ENCODE peak calls at places on chromosomes 13 and 19, in five cellular contexts. T is tibial artery; G is CD8-positive, alpha-beta memory T cell; F is A549; W is right lobe of liver. V is an unnamed sample.
A peak's percentile ranks its signal among the peaks of the same experiment; 100 is the strongest.

GRCh38 chr19:52660981-52661380 is 22.8 kb upstream of the ZNF83 start:
- DNase-seq in T (no peak), G (no peak), F (no peak), W (no peak), V (no peak)

GRCh38 chr19:12126707-12127106 is 13.4 kb downstream of the ZNF20 start:
- DNase-seq in T (no peak), G (no peak), F (no peak), W (no peak), V (peak; percentile 33)

GRCh38 chr13:98447881-98448641 is 128.8 kb downstream of the STK24 start:
- DNase-seq in T (no peak), G (no peak), F (peak; percentile 38), W (no peak), V (no peak)

GRCh38 chr19:48659768-48660167 is 13.0 kb downstream of the NTN5 start:
- DNase-seq in T (no peak), G (no peak), F (no peak), W (no peak), V (no peak)

GRCh38 chr13:109647046-109647445 is 139.3 kb downstream of the IRS2 start:
- DNase-seq in T (no peak), G (no peak), F (no peak), W (no peak), V (no peak)

GRCh38 chr13:36344886-36345437 is 1.2 kb downstream of the SPART start:
- DNase-seq in T (no peak), G (no peak), F (no peak), W (no peak), V (no peak)

GRCh38 chr13:41562083-41562482 is 104.7 kb downstream of the RGCC start:
- DNase-seq in T (no peak), G (no peak), F (no peak), W (no peak), V (peak; percentile 67)

GRCh38 chr19:5974721-5975387 is 3.1 kb downstream of the RANBP3 start:
- DNase-seq in T (no peak), G (no peak), F (no peak), W (no peak), V (no peak)

GRCh38 chr13:46119883-46120614 is 15.2 kb upstream of the CPB2 start:
- DNase-seq in T (no peak), G (no peak), F (peak; percentile 8), W (no peak), V (no peak)

GRCh38 chr13:43303040-43303729 is 279.8 kb downstream of the DNAJC15 start:
- DNase-seq in T (peak; percentile 34), G (no peak), F (no peak), W (peak; percentile 78), V (peak; percentile 12)

GRCh38 chr19:6062274-6062673 is 48.0 kb downstream of the RFX2 start:
- DNase-seq in T (peak; percentile 74), G (no peak), F (no peak), W (peak; percentile 57), V (no peak)

GRCh38 chr13:51869921-51870320 is 8.2 kb downstream of the CCDC70 start:
- DNase-seq in T (no peak), G (no peak), F (no peak), W (no peak), V (peak; percentile 48)

GRCh38 chr13:98766120-98766519 is 13.6 kb upstream of the SLC15A1 start:
- DNase-seq in T (no peak), G (no peak), F (no peak), W (no peak), V (no peak)

GRCh38 chr19:53909471-53910169 is 542 bp downstream of the CACNG7 start:
- DNase-seq in T (no peak), G (no peak), F (no peak), W (no peak), V (no peak)

GRCh38 chr19:53907690-53908089 is 1.4 kb upstream of the CACNG7 start:
- DNase-seq in T (no peak), G (no peak), F (no peak), W (no peak), V (no peak)

GRCh38 chr19:53908106-53908932 is 759 bp upstream of the CACNG7 start:
- DNase-seq in T (no peak), G (no peak), F (peak; percentile 90), W (no peak), V (no peak)

GRCh38 chr19:53910170-53910518 is 1.1 kb downstream of the CACNG7 start:
- DNase-seq in T (no peak), G (no peak), F (no peak), W (no peak), V (no peak)

GRCh38 chr19:53908933-53909415 is at the start of gene CACNG7:
- DNase-seq in T (no peak), G (no peak), F (no peak), W (no peak), V (no peak)
- H3K4me3 ChIP-seq in T (no peak within 1 kb of the TSS), G (no peak within 1 kb of the TSS), F (peak within 1 kb of the TSS; percentile 70), W (no peak within 1 kb of the TSS), V (no peak within 1 kb of the TSS)

GRCh38 chr13:113448885-113449692 is 4.2 kb downstream of the ADPRHL1 start:
- DNase-seq in T (no peak), G (peak; percentile 24), F (peak; percentile 44), W (no peak), V (no peak)
- H3K4me3 ChIP-seq in T (no peak overlapping the region), G (no peak overlapping the region), F (peak overlapping the region; percentile 66), W (no peak overlapping the region), V (no peak overlapping the region)

GRCh38 chr13:112972258-112972657 is 3.2 kb downstream of the MCF2L start:
- DNase-seq in T (no peak), G (no peak), F (no peak), W (no peak), V (no peak)
- H3K4me3 ChIP-seq in T (no peak overlapping the region), G (no peak overlapping the region), F (no peak overlapping the region), W (no peak overlapping the region), V (no peak overlapping the region)

DNA sequence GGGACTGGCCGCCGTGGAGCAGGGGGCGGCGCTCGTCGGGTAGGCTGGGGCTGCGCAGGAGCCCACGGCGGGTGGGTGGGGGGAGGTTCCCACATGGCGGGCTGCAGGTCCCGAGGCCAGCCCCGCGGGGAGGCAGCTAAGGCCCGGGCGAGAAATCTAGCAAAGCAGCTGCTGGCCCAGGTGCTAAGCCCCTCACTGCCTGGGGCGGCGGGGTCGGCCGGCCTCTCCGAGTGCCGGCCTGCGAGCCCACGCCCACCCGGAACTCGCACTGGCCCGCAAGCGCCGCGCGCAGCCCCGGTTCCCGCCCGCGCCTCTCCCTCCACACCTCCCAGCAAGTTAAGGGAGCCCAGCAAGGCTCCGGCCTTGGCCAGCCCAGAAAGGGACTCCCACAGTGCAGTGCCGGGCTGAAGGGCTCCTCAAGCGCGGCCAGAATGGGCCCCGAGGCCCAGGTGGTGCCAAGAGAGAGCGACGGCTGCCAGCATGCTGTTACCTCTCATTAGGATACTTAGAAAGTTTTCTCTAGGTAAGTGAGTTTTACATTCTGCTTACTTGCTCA is 1463.5 kb upstream of the MIR17HG start:
- DNase-seq in T (no peak), G (no peak), F (no peak), W (no peak), V (no peak)
- H3K4me3 ChIP-seq in T (no peak overlapping the region), G (no peak overlapping the region), F (no peak overlapping the region), W (no peak overlapping the region), V (no peak overlapping the region)